ENCODE peak calls at places on chromosomes 13 and 19, in four cellular contexts. V is GM20000, A is HCT116, B is upper lobe of right lung. D is an unnamed sample.

GRCh38 chr19:3176715-3177501 is 1.7 kb upstream of the S1PR4 start:
- DNase-seq in V (no peak), B (peak; percentile 87), A (peak; percentile 75), D (peak; percentile 50)

GRCh38 chr19:4910594-4911273 is 1.4 kb downstream of the UHRF1 start:
- DNase-seq in V (peak; percentile 54), A (no peak), B (no peak), D (no peak)

GRCh38 chr19:30319411-30319810 is 52.8 kb upstream of the ZNF536 start:
- DNase-seq in V (no peak), A (no peak), B (no peak), D (no peak)

GRCh38 chr13:39405596-39405995 is 197.4 kb downstream of the LHFPL6 start:
- DNase-seq in B (no peak), V (no peak), A (no peak), D (no peak)

GRCh38 chr19:39599116-39599515 is 3.2 kb upstream of the LGALS13 start:
- DNase-seq in V (peak; percentile 27), B (no peak), A (no peak), D (peak; percentile 24)

GRCh38 chr19:28883241-28883693 is 329.7 kb downstream of the UQCRFS1 start:
- DNase-seq in B (no peak), A (no peak), V (no peak), D (no peak)

GRCh38 chr13:97211986-97212385 is 10.1 kb upstream of the MBNL2 start:
- DNase-seq in B (no peak), V (no peak), A (no peak), D (no peak)

GRCh38 chr13:78326608-78327007 is 276.7 kb downstream of the POU4F1 start:
- DNase-seq in A (no peak), V (no peak), B (no peak), D (no peak)

GRCh38 chr19:53884256-53884655 is 2.3 kb downstream of the PRKCG start:
- DNase-seq in V (no peak), A (no peak), B (no peak), D (no peak)

GRCh38 chr13:44976949-44977583 is 12.2 kb downstream of the NUFIP1 start:
- DNase-seq in B (no peak), V (no peak), A (no peak), D (no peak)

GRCh38 chr13:40776681-40777165 is 5.7 kb upstream of the MRPS31 start:
- DNase-seq in B (no peak), A (no peak), V (peak; percentile 34), D (peak; percentile 37)

GRCh38 chr13:102555914-102556553 is 40.8 kb upstream of the TPP2 start:
- DNase-seq in A (peak; percentile 21), B (no peak), V (peak; percentile 28), D (peak; percentile 22)

GRCh38 chr13:35594096-35594495 is 117.6 kb upstream of the MAB21L1 start:
- DNase-seq in A (no peak), B (no peak), V (no peak), D (no peak)

GRCh38 chr13:40149611-40150283 is 494.3 kb downstream of the COG6 start:
- DNase-seq in A (no peak), V (no peak), B (no peak), D (no peak)

GRCh38 chr19:30070970-30071632 is 129.1 kb downstream of the URI1 start:
- DNase-seq in A (no peak), V (no peak), B (peak; percentile 48), D (no peak)

GRCh38 chr19:33778089-33778791 is 18.4 kb upstream of the KCTD15 start:
- DNase-seq in V (peak; percentile 98), B (peak; percentile 93), A (no peak), D (peak; percentile 97)

GRCh38 chr13:59534806-59535205 is 628.9 kb downstream of the DIAPH3 start:
- DNase-seq in A (no peak), B (no peak), V (no peak), D (no peak)

GRCh38 chr13:91242652-91243051 is 104.8 kb upstream of the MIR17HG start:
- DNase-seq in V (no peak), A (no peak), B (no peak), D (no peak)

GRCh38 chr13:107339209-107339608 is 771.3 kb upstream of the ARGLU1 start:
- DNase-seq in B (no peak), V (no peak), A (no peak), D (no peak)

DNA sequence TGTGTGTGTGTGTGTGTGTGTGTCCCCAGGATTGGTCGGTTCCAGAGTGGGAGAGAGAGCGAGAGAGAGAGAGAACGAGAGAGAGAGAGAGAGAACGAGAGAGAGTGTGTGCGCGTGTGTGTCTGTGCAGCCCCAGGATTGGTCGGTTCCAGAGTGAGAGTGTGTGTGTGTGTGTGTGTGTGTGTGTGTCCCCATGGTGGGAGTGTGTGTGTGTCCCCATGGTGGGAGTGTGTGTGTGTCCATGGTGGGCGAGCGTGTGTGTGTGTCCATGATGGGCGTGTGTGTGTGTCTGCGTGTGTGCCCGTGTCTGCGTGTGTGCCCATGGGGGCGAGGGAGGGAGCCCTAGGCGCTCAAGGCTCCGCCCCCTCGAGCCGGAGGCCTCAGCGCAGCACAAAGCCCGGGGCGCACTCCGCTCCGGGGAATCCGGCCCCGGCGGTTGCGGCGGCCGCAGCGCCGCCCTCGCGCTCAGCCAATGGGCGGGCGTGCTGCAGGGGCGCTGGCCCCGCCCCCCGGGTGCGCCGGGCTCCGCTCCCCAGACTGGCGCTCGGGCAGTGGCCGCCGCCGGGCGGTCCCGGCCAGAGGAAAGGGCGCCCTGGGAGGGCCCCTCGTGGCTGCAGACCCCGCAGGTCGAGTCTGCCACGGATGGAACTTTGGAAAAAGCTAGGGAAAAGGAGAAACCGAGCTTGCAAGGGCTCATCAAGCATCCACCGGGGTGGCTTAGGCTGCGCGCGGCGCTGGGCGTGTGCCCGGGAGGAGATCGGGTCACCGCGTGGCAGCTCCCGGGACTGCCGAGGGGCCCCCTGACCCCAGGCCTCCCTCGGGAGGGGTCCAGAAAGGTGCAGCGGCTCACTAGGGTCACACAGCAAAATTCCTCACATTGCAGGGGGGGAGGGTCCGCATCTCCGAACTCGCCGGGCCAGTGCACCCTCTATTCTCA is 96.2 kb downstream of the INSR start:
- DNase-seq in V (peak; percentile 97), B (peak; percentile 96), A (peak; percentile 84), D (peak; percentile 96)
- TF ChIP-seq CTCF in V (no peak), B (peak; percentile 32), A (no peak), D (no peak)

DNA sequence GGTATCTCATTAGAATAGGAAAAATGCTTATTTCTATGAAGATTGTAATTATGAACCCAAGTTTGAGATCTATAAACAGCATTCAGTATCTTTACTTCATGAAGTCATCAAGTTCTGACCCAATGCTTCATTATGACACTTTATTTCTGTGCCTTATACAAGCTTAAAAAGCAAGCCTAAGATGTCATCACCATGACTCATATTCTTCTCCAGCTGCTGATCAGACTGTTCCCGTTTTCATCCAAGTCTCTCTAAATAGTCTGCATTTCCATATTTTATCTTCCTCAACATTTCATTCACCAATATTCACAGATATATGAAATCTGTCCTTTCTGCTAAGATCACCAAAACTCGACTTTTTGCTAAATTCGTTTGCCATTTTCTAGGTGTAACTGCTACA is 1247.2 kb upstream of the PRR20A start:
- DNase-seq in V (no peak), A (no peak), B (no peak), D (no peak)
- TF ChIP-seq CTCF in V (no peak), A (no peak), B (no peak), D (no peak)

GRCh38 chr13:30526612-30527217 is 61.0 kb upstream of the HMGB1 start:
- DNase-seq in B (no peak), V (no peak), A (no peak), D (no peak)
- TF ChIP-seq CTCF in B (no peak), V (no peak), A (no peak), D (no peak)

GRCh38 chr19:21907516-21907915 is 71.5 kb upstream of the ZNF43 start:
- DNase-seq in B (no peak), V (no peak), A (no peak), D (no peak)

GRCh38 chr19:21910318-21910717 is 74.3 kb upstream of the ZNF43 start:
- DNase-seq in V (no peak), B (no peak), A (no peak), D (no peak)

GRCh38 chr19:21915411-21915810 is 79.4 kb upstream of the ZNF43 start:
- DNase-seq in B (no peak), A (no peak), V (no peak), D (no peak)

GRCh38 chr19:21908066-21908465 is 72.1 kb upstream of the ZNF43 start:
- DNase-seq in V (no peak), A (no peak), B (no peak), D (no peak)

GRCh38 chr19:21912654-21913053 is 76.7 kb upstream of the ZNF43 start:
- DNase-seq in A (no peak), B (no peak), V (no peak), D (no peak)
- TF ChIP-seq CTCF in A (peak; percentile 11), B (no peak), V (no peak), D (peak; percentile 10)

D was measured in GM13977.